ENCODE peak calls at places on chromosome 3, in five cellular contexts. A, B, X, L and Y are unnamed samples.

GRCh38 chr3:107377151-107377550 is at the start of gene CCDC54:
- DNase-seq in A (no peak), B (no peak), X (no peak), L (no peak), Y (no peak)

GRCh38 chr3:126540946-126541627 is 17.1 kb downstream of the CHST13 start:
- DNase-seq in A (peak), B (no peak), X (no peak), L (no peak), Y (no peak)

GRCh38 chr3:8982509-8982908 is 19.2 kb upstream of the RAD18 start:
- DNase-seq in A (no peak), B (no peak), X (no peak), L (no peak), Y (no peak)

GRCh38 chr3:17473761-17474160 is 268.7 kb downstream of the TBC1D5 start:
- DNase-seq in A (no peak), B (no peak), X (no peak), L (no peak), Y (no peak)

GRCh38 chr3:111768571-111769100 is 90.4 kb upstream of the PHLDB2 start:
- DNase-seq in A (no peak), B (no peak), X (peak), L (no peak), Y (no peak)

GRCh38 chr3:164208846-164209245 is 869.5 kb downstream of the SI start:
- DNase-seq in A (no peak), B (no peak), X (no peak), L (peak), Y (no peak)

GRCh38 chr3:25037049-25037547 is 391.0 kb upstream of the RARB start:
- DNase-seq in A (no peak), B (no peak), X (peak), L (no peak), Y (no peak)

GRCh38 chr3:54240319-54240718 is 118.0 kb downstream of the CACNA2D3 start:
- DNase-seq in A (no peak), B (no peak), X (no peak), L (no peak), Y (no peak)

GRCh38 chr3:184338538-184338945 is 1.1 kb downstream of the FAM131A start:
- DNase-seq in A (peak), B (peak), X (no peak), L (peak), Y (no peak)

GRCh38 chr3:33439421-33440327 is 531 bp downstream of the UBP1 start:
- DNase-seq in A (peak), B (peak), X (no peak), L (peak), Y (no peak)
- TF ChIP-seq CTCF in A (no peak), B (peak), X (no peak), L (no peak), Y (peak)

GRCh38 chr3:119937229-119937628 is 155.3 kb downstream of the NR1I2 start:
- DNase-seq in A (no peak), B (no peak), X (no peak), L (no peak), Y (peak)

GRCh38 chr3:119939087-119939486 is 155.2 kb downstream of the GSK3B start:
- DNase-seq in A (no peak), B (no peak), X (no peak), L (no peak), Y (no peak)

GRCh38 chr3:119933197-119933596 is 151.3 kb downstream of the NR1I2 start:
- DNase-seq in A (no peak), B (no peak), X (no peak), L (no peak), Y (no peak)

GRCh38 chr3:119930286-119930685 is 148.4 kb downstream of the NR1I2 start:
- DNase-seq in A (no peak), B (no peak), X (no peak), L (no peak), Y (no peak)

GRCh38 chr3:119934250-119934649 is 152.3 kb downstream of the NR1I2 start:
- DNase-seq in A (no peak), B (no peak), X (no peak), L (no peak), Y (no peak)
- TF ChIP-seq CTCF in A (no peak), B (no peak), X (no peak), L (no peak), Y (no peak)

DNA sequence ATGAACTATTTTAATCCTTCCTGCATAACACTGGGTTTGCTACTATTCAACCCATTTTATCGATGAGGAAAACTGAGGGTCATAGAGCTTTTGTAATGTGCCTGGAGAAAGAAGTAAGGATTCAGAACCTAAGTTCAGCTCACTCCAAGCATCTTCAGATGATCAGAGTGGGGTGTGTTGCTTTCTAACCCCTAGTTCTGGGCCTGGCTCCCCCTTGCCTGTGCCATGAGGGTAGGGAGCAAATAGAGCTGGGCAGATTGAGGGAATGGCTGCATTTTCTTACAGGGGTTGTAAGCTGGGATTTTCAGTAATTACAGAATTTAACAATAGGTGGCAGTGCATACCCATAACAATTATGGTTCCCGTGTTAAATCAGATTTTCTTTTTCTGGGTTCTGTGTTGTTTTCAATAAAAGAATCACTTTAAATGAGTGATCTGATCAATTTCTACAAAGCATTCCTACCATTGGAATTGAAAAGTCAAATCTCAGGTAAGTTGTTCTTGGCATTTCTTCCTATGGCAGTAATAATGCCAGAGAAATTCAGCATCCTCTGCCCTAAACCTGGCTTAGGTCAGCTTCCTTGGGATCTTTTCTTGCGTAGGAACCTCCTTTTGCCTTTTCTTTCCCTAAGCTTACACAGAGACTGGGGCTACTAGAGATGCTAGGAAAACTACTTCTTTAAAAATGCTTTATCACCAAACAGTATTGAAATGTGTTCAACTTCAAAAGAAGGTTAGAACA is 103.8 kb upstream of the IL12A start:
- DNase-seq in A (no peak), B (no peak), X (no peak), L (no peak), Y (peak)
- TF ChIP-seq CTCF in A (peak), B (peak), X (peak), L (peak), Y (peak)

GRCh38 chr3:177622520-177622919 is 425.2 kb upstream of the TBL1XR1 start:
- DNase-seq in A (no peak), B (no peak), X (no peak), L (no peak), Y (no peak)
- TF ChIP-seq CTCF in A (no peak), B (no peak), X (no peak), L (no peak), Y (no peak)

DNA sequence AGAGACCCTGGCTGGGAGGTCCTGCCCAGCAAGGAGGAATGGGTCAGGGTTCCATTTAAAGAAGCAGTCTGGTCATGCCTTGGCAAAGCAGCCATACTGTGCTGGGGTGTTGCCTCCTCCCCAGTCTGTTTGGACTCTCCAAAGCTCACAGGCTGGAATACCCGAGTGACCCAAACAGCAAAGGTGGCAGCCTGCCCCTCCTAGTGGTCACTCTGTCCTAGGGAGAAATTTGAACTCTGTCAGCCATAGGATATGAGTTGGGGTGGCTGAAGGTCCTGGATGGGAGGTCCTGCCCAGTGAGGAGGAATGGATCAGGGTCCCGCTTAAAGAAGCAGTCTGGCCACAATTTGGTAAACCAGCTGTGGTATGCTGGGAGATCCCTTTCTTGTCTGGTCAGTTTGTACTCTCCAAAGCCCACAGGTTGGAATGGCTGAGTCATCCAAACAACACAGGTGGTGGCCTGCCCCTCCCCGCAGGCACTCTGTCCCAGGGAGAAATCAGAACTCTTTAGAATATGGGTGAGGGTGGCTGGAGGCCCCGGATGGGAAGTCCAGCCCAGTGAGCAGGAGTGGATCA is 45.0 kb downstream of the CCR1 start:
- DNase-seq in A (no peak), B (no peak), X (no peak), L (no peak), Y (no peak)
- TF ChIP-seq CTCF in A (no peak), B (no peak), X (no peak), L (no peak), Y (no peak)

GRCh38 chr3:124084398-124084881 is 92.5 kb upstream of the ROPN1 start:
- DNase-seq in A (no peak), B (no peak), X (peak), L (no peak), Y (no peak)
- TF ChIP-seq CTCF in A (no peak), B (no peak), X (no peak), L (no peak), Y (no peak)

DNA sequence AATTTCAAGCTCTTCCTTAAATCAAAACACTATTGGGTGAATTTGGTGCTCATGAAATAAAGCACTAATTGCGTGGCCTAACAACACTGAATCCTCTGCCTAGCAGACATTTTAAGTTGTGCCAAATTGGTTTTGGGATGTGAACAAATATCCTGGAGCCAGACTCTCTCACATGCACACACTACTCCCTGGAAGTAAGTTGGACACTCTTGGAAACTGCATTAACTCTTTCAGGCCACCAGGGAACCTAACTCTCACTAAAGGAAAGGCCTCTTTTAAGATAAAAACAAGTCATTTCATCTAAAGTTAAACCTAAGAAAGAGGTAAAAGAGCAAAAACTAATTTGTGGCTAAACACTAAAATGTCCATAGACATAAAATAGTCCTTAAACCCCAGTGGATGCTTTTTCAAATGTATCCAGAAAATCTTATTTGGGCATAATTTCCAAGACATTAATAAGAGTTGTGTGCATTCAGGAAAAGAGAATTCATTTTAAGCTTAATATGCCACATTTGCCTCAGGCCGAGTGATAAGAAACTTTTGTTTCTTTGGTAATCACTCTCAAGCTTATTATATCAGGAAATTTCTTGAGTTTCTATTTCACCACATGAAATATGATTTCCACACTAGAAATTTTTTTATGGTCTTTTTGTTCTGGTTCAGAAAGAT is 61.8 kb downstream of the ZBTB20 start:
- DNase-seq in A (no peak), B (no peak), X (no peak), L (no peak), Y (no peak)
- TF ChIP-seq CTCF in A (peak), B (no peak), X (peak), L (peak), Y (no peak)

GRCh38 chr3:143150979-143151726 is 31.6 kb downstream of the CHST2 start:
- DNase-seq in A (no peak), B (no peak), X (no peak), L (no peak), Y (no peak)
- TF ChIP-seq CTCF in A (no peak), B (no peak), X (no peak), L (no peak), Y (no peak)

GRCh38 chr3:38730281-38730680 is 80.8 kb upstream of the SCN5A start:
- DNase-seq in A (no peak), B (no peak), X (no peak), L (no peak), Y (no peak)

GRCh38 chr3:38728008-38728407 is 78.5 kb upstream of the SCN5A start:
- DNase-seq in A (no peak), B (no peak), X (no peak), L (no peak), Y (no peak)

GRCh38 chr3:38725726-38726410 is 76.4 kb upstream of the SCN5A start:
- DNase-seq in A (no peak), B (no peak), X (no peak), L (no peak), Y (no peak)

GRCh38 chr3:38726751-38727150 is 77.3 kb upstream of the SCN5A start:
- DNase-seq in A (no peak), B (no peak), X (no peak), L (no peak), Y (no peak)

GRCh38 chr3:38731522-38731921 is 82.0 kb upstream of the SCN5A start:
- DNase-seq in A (no peak), B (no peak), X (no peak), L (no peak), Y (no peak)
- TF ChIP-seq CTCF in A (no peak), B (no peak), X (no peak), L (no peak), Y (no peak)

GRCh38 chr3:4574426-4574965 is 81.3 kb downstream of the ITPR1 start:
- DNase-seq in A (no peak), B (no peak), X (no peak), L (no peak), Y (no peak)

GRCh38 chr3:4570840-4571621 is 77.9 kb downstream of the ITPR1 start:
- DNase-seq in A (no peak), B (no peak), X (no peak), L (no peak), Y (no peak)

GRCh38 chr3:4568831-4569230 is 75.7 kb downstream of the ITPR1 start:
- DNase-seq in A (no peak), B (no peak), X (no peak), L (no peak), Y (no peak)

GRCh38 chr3:4573153-4573552 is 80.0 kb downstream of the ITPR1 start:
- DNase-seq in A (no peak), B (no peak), X (no peak), L (no peak), Y (no peak)

GRCh38 chr3:4571690-4572334 is 78.7 kb downstream of the ITPR1 start:
- DNase-seq in A (no peak), B (no peak), X (no peak), L (no peak), Y (no peak)
- TF ChIP-seq CTCF in A (no peak), B (no peak), X (no peak), L (peak), Y (peak)